ENCODE peak calls at places on chromosomes 13 and 19, in nine cellular contexts. C is progenitor cell of endocrine pancreas; J is germinal center; T is EH; D is C1 segment of cervical spinal cord; B is ovary; K is effector memory CD4-positive, alpha-beta T cell; Q is stimulated activated CD4-positive, alpha-beta T cell treated with anti-CD3 and anti-CD28 coated beads, Interleukin-15, amount 100 ng/mL, for 1 hour; W is NCI-H2029. P is an unnamed sample.

GRCh38 chr19:35332817-35333216 is 3.8 kb downstream of the CD22 start:
- DNase-seq in J (no peak), C (no peak), B (no peak), T (no peak), Q (no peak), K (no peak), D (no peak), W (no peak), P (no peak)

GRCh38 chr19:7850429-7850819 is 20.4 kb downstream of the EVI5L start:
- DNase-seq in B (peak), T (no peak), Q (no peak), C (no peak), J (no peak), W (no peak), D (peak), K (no peak), P (no peak)

GRCh38 chr19:15562145-15562544 is 52.9 kb upstream of the CYP4F8 start:
- DNase-seq in K (no peak), Q (no peak), C (no peak), T (no peak), B (no peak), W (no peak), J (no peak), D (no peak), P (no peak)

GRCh38 chr13:80979035-80979641 is 638.2 kb upstream of the SPRY2 start:
- DNase-seq in T (peak), J (peak), Q (no peak), K (no peak), W (no peak), B (no peak), C (no peak), D (peak), P (no peak)

GRCh38 chr19:58182577-58182988 is 278 bp upstream of the ZNF274 start:
- DNase-seq in T (no peak), D (no peak), W (no peak), J (peak), K (peak), Q (no peak), B (no peak), C (no peak), P (no peak)

GRCh38 chr13:43698743-43699142 is 88.0 kb downstream of the ENOX1 start:
- DNase-seq in K (no peak), J (no peak), B (no peak), W (no peak), Q (no peak), T (peak), D (no peak), C (no peak), P (no peak)

GRCh38 chr19:45528744-45529453 is 21.6 kb downstream of the VASP start:
- DNase-seq in K (no peak), J (no peak), Q (no peak), B (no peak), W (peak), T (no peak), D (peak), C (peak), P (no peak)

GRCh38 chr19:53546766-53547541 is 9.0 kb downstream of the ZNF331 start:
- DNase-seq in C (no peak), Q (no peak), B (no peak), K (no peak), T (no peak), W (no peak), D (no peak), J (no peak), P (no peak)

GRCh38 chr19:18119243-18120105 is 21.9 kb downstream of the MAST3 start:
- DNase-seq in K (peak), B (no peak), W (no peak), C (no peak), J (peak), D (no peak), Q (peak), T (no peak), P (no peak)

GRCh38 chr13:99864627-99864990 is 107.0 kb downstream of the ZIC5 start:
- DNase-seq in Q (no peak), D (peak), W (no peak), J (no peak), C (no peak), K (no peak), T (no peak), B (no peak), P (no peak)

GRCh38 chr13:23753523-23753922 is 135.7 kb downstream of the MIPEP start:
- DNase-seq in C (no peak), D (no peak), J (no peak), W (no peak), Q (no peak), K (no peak), T (peak), B (no peak), P (no peak)

P was measured in pulmonary artery endothelial cell.